ENCODE peak calls at places on chromosomes 7 and 10, in four cellular contexts. L is GM12878, M is K562, G is HepG2. H is an unnamed sample.

GRCh38 chr10:116146374-116146773 is 126.6 kb downstream of the GFRA1 start:
- DNase-seq in L (no peak), M (no peak), G (no peak), H (no peak)

GRCh38 chr7:150978136-150978789 is at the start of gene KCNH2:
- DNase-seq in L (no peak), M (peak), G (no peak), H (peak)

GRCh38 chr7:157077986-157078644 is 60.6 kb upstream of the UBE3C start:
- DNase-seq in L (no peak), M (peak), G (no peak), H (peak)

GRCh38 chr7:33742999-33743587 is 162.2 kb upstream of the BMPER start:
- DNase-seq in L (no peak), M (no peak), G (no peak), H (no peak)

GRCh38 chr7:47568569-47568968 is 13.3 kb downstream of the TNS3 start:
- DNase-seq in L (no peak), M (no peak), G (no peak), H (no peak)

GRCh38 chr10:119973261-119973660 is 80.7 kb downstream of the SEC23IP start:
- DNase-seq in L (peak), M (peak), G (no peak), H (no peak)

GRCh38 chr10:11472158-11472753 is 139.2 kb downstream of the USP6NL start:
- DNase-seq in L (no peak), M (peak), G (peak), H (peak)

GRCh38 chr10:43842496-43842895 is 193.8 kb upstream of the ZNF32 start:
- DNase-seq in L (no peak), M (no peak), G (no peak), H (no peak)

GRCh38 chr10:31353574-31353973 is 34.6 kb downstream of the ZEB1 start:
- DNase-seq in L (peak), M (no peak), G (peak), H (no peak)

GRCh38 chr7:40673285-40673684 is 538.5 kb downstream of the SUGCT start:
- DNase-seq in L (no peak), M (no peak), G (no peak), H (no peak)

GRCh38 chr7:126535176-126535575 is 717.6 kb downstream of the GRM8 start:
- DNase-seq in L (no peak), M (no peak), G (no peak), H (no peak)

GRCh38 chr7:10536561-10536960 is 437.1 kb upstream of the PHF14 start:
- DNase-seq in L (no peak), M (no peak), G (no peak), H (no peak)

GRCh38 chr10:133139561-133140065 is 20.4 kb upstream of the KNDC1 start:
- DNase-seq in L (no peak), M (no peak), G (no peak), H (no peak)

GRCh38 chr10:110843796-110844616 is 27.7 kb upstream of the PDCD4 start:
- DNase-seq in L (no peak), M (no peak), G (peak), H (no peak)

GRCh38 chr10:110844617-110844881 is 27.2 kb upstream of the PDCD4 start:
- DNase-seq in L (no peak), M (no peak), G (no peak), H (no peak)

GRCh38 chr10:110845372-110845755 is 26.4 kb upstream of the PDCD4 start:
- DNase-seq in L (no peak), M (no peak), G (no peak), H (no peak)

GRCh38 chr10:110847351-110847750 is 24.4 kb upstream of the PDCD4 start:
- DNase-seq in L (no peak), M (no peak), G (no peak), H (no peak)

DNA sequence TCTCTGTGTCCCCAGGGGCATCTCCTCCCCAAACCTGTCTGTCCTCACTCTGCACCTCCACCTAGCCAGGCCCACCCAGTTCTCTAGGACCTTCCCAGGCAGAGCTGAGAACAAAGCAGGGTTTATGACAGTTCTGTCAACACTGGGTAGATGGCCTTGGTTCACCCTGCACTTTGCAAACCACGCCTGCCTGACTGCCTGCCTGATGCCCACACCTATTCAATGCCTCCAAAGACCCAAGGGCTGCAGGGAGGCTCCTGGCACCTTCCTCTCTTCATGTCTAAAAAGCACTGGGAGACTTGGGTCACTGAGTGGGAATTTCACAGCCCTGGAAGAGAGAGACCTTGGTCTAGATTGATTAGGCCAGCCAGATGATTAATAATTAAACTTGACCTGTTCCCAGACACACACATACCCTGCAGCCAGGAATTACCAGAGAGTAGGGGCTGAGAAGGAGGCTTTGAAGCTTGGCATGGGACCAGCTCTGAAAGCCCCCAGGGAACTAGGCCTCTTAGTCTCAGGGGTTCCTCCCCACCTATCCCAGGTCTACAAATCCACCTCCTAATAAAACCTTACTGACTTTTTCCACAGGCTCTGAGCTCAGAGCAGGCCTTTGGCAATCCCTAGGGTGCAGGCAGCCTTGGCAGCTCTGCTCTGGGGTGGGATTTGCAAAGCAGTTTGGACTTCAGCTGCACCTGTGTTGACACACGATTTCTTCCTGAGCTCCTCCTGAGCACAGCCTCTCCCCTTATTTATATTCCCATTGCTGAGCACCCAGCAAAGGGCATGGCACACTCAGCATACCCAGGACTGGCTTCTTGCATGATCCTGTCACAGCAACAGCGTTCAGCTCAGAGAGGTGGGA is 25.7 kb upstream of the PDCD4 start:
- DNase-seq in L (no peak), M (no peak), G (peak), H (no peak)
- TF ChIP-seq TCF7 in L (no peak), M (no peak), G (peak), H (no peak)

DNA sequence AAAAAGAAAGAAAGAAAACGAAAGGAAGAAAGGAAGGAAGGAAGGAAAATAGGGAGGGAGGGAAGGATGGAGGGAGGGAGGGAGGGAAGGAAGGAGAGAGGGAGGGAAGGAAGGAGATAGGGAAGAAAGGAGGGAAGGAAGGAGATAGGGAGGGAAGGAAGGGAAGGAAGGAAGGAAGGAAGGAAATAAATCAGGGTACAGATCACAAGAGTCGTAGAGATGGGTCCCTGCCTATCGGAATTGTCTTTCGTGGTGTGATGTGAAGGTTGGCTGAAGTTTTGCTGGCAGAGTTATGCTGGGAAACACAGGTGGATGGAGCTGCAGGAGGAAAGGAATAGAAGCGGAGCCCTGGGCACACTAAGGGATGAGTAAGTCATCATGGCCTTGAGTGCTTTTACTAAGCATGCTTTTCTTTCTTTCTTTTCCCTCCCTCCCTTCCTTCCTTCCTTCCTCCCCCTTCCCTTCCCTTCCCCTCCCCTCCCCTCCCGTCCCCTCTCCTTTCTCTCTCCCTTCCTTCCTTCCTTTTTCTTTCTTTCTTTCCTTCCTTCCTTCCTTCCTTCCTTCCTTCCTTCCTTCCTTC is 11.9 kb upstream of the TPST1 start:
- DNase-seq in L (no peak), M (no peak), G (no peak), H (no peak)
- TF ChIP-seq USF2 in L (no peak), M (no peak), G (no peak), H (no peak)

GRCh38 chr10:23110722-23111660 is 15.6 kb downstream of the MSRB2 start:
- DNase-seq in L (no peak), M (no peak), G (peak), H (peak)

GRCh38 chr10:23111679-23112286 is 16.4 kb downstream of the MSRB2 start:
- DNase-seq in L (no peak), M (no peak), G (no peak), H (no peak)

GRCh38 chr10:23106508-23106907 is 11.1 kb downstream of the MSRB2 start:
- DNase-seq in L (no peak), M (no peak), G (no peak), H (peak)
- TF ChIP-seq TCF7 in L (no peak), M (no peak), G (no peak), H (no peak)

DNA sequence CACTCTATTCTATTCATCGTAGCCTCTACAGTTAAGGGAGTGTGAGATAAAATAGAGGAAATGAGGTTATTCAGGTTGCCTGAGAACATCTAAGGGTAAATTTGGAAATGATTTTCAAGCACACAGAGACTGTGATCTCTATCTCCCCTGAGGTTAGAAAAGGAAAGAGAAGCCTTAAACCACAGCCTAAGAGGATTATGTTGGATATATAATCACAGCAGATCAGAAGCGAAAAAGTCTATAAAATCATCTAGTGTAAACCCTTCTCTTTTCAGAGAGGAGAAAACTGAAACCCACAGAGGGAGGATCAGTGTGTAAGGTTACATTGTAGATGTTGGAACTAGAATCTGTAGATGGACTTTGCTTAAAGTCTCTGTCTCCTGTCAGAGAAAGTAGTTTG is 90.6 kb upstream of the SEMA3E start:
- DNase-seq in L (no peak), M (no peak), G (no peak), H (no peak)
- TF ChIP-seq USF2 in L (no peak), M (no peak), G (no peak), H (no peak)

DNA sequence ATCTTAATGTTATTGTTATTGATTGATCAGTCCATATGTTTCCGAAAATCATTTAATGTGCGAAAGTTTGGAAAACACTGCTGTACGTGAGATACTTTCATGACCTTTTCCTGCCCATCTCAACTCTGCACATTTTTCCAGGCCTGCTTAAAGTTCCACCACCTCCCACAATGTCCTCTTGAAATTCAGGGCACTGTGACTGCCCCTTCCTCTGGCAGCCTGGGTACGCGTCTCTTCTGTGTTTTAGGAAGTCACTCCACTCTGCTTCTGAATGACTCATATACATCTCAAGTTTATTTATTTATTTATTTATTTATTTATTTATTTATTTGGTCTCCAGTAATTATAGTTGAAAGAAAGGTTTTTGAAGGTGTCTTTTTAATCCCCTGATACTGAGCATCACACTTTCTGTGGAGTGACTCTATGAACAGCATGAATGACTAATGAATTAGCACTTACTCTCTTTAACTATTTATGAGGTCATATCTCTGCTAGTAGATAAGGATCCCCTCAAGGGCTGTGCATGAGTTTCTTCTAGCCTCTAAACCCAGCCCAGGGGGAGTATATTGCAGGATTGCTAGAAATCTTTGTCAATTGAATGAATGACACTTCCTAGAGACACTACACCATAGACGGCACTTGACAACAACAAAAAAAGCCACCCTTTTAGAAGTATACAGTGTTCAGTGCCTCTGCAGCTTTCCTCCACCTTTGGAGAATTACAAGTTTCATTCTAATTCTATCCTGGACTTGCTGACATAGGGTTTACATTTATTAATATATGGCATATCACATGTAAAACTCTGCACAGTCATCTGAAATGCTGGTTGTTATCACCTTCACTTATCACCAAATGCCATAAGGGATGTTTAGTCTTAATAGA is 2.2 kb downstream of the MACC1 start:
- DNase-seq in L (no peak), M (peak), G (no peak), H (no peak)
- TF ChIP-seq TCF7 in L (no peak), M (no peak), G (no peak), H (no peak)

GRCh38 chr7:50203521-50203920 is 101.0 kb upstream of the IKZF1 start:
- DNase-seq in L (no peak), M (no peak), G (no peak), H (no peak)

GRCh38 chr7:50196719-50197118 is 103.7 kb upstream of the ZPBP start:
- DNase-seq in L (no peak), M (no peak), G (peak), H (no peak)

GRCh38 chr7:50202052-50202555 is 102.4 kb upstream of the IKZF1 start:
- DNase-seq in L (no peak), M (peak), G (peak), H (no peak)

GRCh38 chr7:50199824-50200223 is 104.7 kb upstream of the IKZF1 start:
- DNase-seq in L (no peak), M (no peak), G (no peak), H (no peak)

GRCh38 chr7:50197547-50197946 is 104.5 kb upstream of the ZPBP start:
- DNase-seq in L (peak), M (peak), G (peak), H (peak)
- TF ChIP-seq USF2 in L (no peak), M (no peak), G (no peak), H (no peak)

GRCh38 chr7:45636733-45637132 is 62.6 kb downstream of the ADCY1 start:
- DNase-seq in L (no peak), M (no peak), G (no peak), H (no peak)

GRCh38 chr7:45643630-45644029 is 69.5 kb downstream of the ADCY1 start:
- DNase-seq in L (peak), M (no peak), G (no peak), H (no peak)

GRCh38 chr7:45642044-45642443 is 67.9 kb downstream of the ADCY1 start:
- DNase-seq in L (no peak), M (no peak), G (no peak), H (no peak)

GRCh38 chr7:45644237-45644636 is 70.1 kb downstream of the ADCY1 start:
- DNase-seq in L (no peak), M (no peak), G (no peak), H (no peak)

GRCh38 chr7:45638916-45639315 is 64.7 kb downstream of the ADCY1 start:
- DNase-seq in L (no peak), M (no peak), G (peak), H (no peak)
- TF ChIP-seq TCF7 in L (no peak), M (no peak), G (no peak), H (no peak)

GRCh38 chr10:97333351-97333600 is 1.3 kb downstream of the FRAT2 start:
- DNase-seq in L (no peak), M (peak), G (no peak), H (peak)

GRCh38 chr10:97335995-97336394 is 1.5 kb upstream of the FRAT2 start:
- DNase-seq in L (no peak), M (no peak), G (no peak), H (no peak)

GRCh38 chr10:97333601-97334369 is 744 bp downstream of the FRAT2 start:
- DNase-seq in L (no peak), M (peak), G (no peak), H (peak)

GRCh38 chr10:97335188-97335619 is 675 bp upstream of the FRAT2 start:
- DNase-seq in L (no peak), M (no peak), G (no peak), H (peak)

DNA sequence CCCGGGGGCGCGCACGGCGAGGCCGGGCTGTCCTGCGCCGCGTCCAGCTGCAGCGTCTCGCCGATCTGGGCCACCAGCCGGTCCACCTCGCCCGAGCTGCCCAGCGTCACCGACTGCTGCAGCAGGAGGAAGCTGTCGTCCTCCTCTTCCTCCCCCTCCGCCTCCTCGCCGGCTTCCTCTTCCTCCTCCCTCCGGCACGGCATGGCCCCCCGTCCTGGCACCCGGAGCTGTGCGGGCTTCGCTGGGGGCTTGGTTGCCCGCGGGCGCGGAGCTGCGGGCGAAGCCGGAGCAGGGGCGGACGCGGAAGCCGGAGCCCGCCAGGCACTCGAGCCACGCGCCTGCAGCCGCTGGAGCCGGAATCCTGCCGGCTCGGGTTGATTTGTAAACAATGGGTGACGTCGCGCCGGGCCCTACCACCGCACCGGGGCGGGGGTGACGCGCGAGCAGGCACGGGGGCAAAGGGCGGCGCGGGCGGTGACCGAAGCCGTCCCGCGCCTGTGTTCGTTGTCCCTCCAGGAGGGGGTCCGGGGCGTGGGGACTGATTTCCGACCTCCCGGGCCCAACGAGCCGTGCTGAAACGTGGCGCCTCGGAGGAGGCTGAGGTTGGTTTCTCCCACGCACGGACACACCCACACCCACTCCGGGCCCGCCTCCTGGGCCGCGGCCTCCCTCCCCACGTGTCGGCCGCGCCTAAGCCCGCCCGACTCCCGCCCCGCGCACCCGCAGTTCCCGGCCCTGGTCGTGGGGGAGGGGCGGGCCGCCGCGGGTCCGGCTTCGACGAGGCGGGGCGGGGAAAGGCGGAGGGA is at the start of gene FRAT2:
- DNase-seq in L (peak), M (peak), G (peak), H (peak)
- TF ChIP-seq USF2 in L (peak), M (peak), G (peak), H (peak)

GRCh38 chr10:49025347-49025983 is 85.8 kb upstream of the LRRC18 start:
- DNase-seq in L (no peak), M (no peak), G (no peak), H (no peak)
- TF ChIP-seq TCF7 in L (no peak), M (no peak), G (no peak), H (no peak)

DNA sequence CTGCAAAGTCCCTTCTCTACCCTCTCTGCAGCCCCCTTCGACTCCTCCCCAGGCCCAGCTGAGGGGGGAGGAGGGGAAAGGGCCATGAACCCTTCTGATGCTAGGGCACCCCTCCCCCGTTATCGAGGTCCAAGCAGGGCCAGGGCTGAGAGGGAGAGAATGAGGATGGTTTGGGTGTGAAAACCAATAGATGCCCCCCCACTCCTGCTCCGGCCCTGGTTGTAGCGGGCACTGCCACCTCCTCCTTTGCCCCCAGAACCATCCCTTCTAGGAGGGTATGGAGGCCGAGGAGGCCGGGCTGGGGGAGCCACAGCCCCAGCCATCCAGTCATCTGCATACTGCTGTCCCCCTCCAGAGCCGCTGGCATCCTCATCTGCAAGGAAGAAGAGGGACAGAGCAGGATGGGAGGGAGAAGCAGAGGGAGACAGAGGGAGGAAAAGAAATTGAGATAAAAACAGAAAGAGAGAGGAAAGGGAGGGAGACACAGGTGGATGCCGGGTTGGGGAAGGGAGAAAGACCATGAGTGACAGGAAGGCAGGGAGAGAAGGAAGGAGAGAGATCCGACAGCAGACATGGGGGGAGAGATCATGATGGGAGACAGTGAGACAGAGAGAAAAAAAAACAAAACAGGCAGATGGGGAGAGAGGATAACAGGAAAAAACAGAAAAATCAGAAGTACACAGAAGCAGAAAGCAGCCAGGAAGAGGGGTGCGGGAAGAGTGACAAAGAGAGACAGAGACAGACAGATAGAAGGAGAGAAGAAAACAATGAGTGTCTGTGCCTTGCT is 1.9 kb upstream of the GAL3ST4 start:
- DNase-seq in L (no peak), M (peak), G (no peak), H (no peak)
- TF ChIP-seq USF2 in L (no peak), M (no peak), G (no peak), H (no peak)

H was measured in WTC11.